ENCODE peak calls at places on chromosomes 2 and 18, in five cellular contexts. One of them, this sample, is unnamed.
A peak's percentile ranks its signal among the peaks of the same experiment; 100 is the strongest.

GRCh38 chr2:172813314-172813888 is 77.8 kb downstream of the RAPGEF4 start:
- DNase-seq in stomach: no peak
- DNase-seq in HepG2: no peak
- DNase-seq in GM12878: no peak
- DNase-seq in ovary: no peak
- DNase-seq in this sample: no peak

GRCh38 chr2:138373993-138374408 is 127.6 kb upstream of the SPOPL start:
- DNase-seq in stomach: no peak
- DNase-seq in HepG2: peak; percentile 58
- DNase-seq in GM12878: peak; percentile 12
- DNase-seq in ovary: no peak
- DNase-seq in this sample: no peak

GRCh38 chr2:26299488-26300092 is 46.4 kb upstream of the SELENOI start:
- DNase-seq in stomach: peak; percentile 41
- DNase-seq in HepG2: peak; percentile 23
- DNase-seq in GM12878: peak; percentile 12
- DNase-seq in ovary: peak; percentile 48
- DNase-seq in this sample: no peak

GRCh38 chr18:48139427-48140347 is 209.2 kb upstream of the SMAD2 start:
- DNase-seq in stomach: peak; percentile 92
- DNase-seq in HepG2: no peak
- DNase-seq in GM12878: no peak
- DNase-seq in ovary: peak; percentile 70
- DNase-seq in this sample: no peak

GRCh38 chr2:215716971-215717370 is 281.1 kb upstream of the FN1 start:
- DNase-seq in stomach: no peak
- DNase-seq in HepG2: no peak
- DNase-seq in GM12878: no peak
- DNase-seq in ovary: no peak
- DNase-seq in this sample: no peak

GRCh38 chr2:18639756-18640453 is 50.5 kb upstream of the NT5C1B start:
- DNase-seq in stomach: no peak
- DNase-seq in HepG2: no peak
- DNase-seq in GM12878: no peak
- DNase-seq in ovary: no peak
- DNase-seq in this sample: no peak

GRCh38 chr2:230863031-230863430 is 1.7 kb upstream of the ITM2C start:
- DNase-seq in stomach: no peak
- DNase-seq in HepG2: no peak
- DNase-seq in GM12878: no peak
- DNase-seq in ovary: no peak
- DNase-seq in this sample: no peak

GRCh38 chr2:186348200-186348599 is 137.9 kb upstream of the ZC3H15 start:
- DNase-seq in stomach: no peak
- DNase-seq in HepG2: no peak
- DNase-seq in GM12878: no peak
- DNase-seq in ovary: no peak
- DNase-seq in this sample: no peak

GRCh38 chr2:54240515-54241219 is 15.4 kb downstream of the TSPYL6 start:
- DNase-seq in stomach: no peak
- DNase-seq in HepG2: no peak
- DNase-seq in GM12878: no peak
- DNase-seq in ovary: no peak
- DNase-seq in this sample: no peak

GRCh38 chr2:96393989-96394761 is 58.6 kb downstream of the NCAPH start:
- DNase-seq in stomach: no peak
- DNase-seq in HepG2: no peak
- DNase-seq in GM12878: no peak
- DNase-seq in ovary: no peak
- DNase-seq in this sample: no peak

GRCh38 chr2:65443509-65444200 is 11.3 kb upstream of the SPRED2 start:
- DNase-seq in stomach: no peak
- DNase-seq in HepG2: no peak
- DNase-seq in GM12878: no peak
- DNase-seq in ovary: no peak
- DNase-seq in this sample: no peak

GRCh38 chr2:145108385-145108784 is 588.5 kb upstream of the ZEB2 start:
- DNase-seq in stomach: no peak
- DNase-seq in HepG2: peak; percentile 5
- DNase-seq in GM12878: no peak
- DNase-seq in ovary: no peak
- DNase-seq in this sample: no peak

GRCh38 chr18:35458677-35459441 is 38.9 kb downstream of the INO80C start:
- DNase-seq in stomach: peak; percentile 55
- DNase-seq in HepG2: peak; percentile 86
- DNase-seq in GM12878: peak; percentile 20
- DNase-seq in ovary: no peak
- DNase-seq in this sample: no peak

GRCh38 chr18:65955747-65956146 is 204.9 kb downstream of the CDH7 start:
- DNase-seq in stomach: no peak
- DNase-seq in HepG2: no peak
- DNase-seq in GM12878: no peak
- DNase-seq in ovary: no peak
- DNase-seq in this sample: no peak

GRCh38 chr18:29307231-29307630 is 1130.3 kb upstream of the CDH2 start:
- DNase-seq in stomach: no peak
- DNase-seq in HepG2: no peak
- DNase-seq in GM12878: no peak
- DNase-seq in ovary: no peak
- DNase-seq in this sample: no peak

GRCh38 chr2:111118455-111119003 is 2.2 kb upstream of the BCL2L11 start:
- DNase-seq in stomach: no peak
- DNase-seq in HepG2: no peak
- DNase-seq in GM12878: no peak
- DNase-seq in ovary: peak; percentile 38
- DNase-seq in this sample: no peak

GRCh38 chr2:111116016-111116746 is 4.5 kb upstream of the BCL2L11 start:
- DNase-seq in stomach: no peak
- DNase-seq in HepG2: no peak
- DNase-seq in GM12878: peak; percentile 74
- DNase-seq in ovary: no peak
- DNase-seq in this sample: no peak

GRCh38 chr2:111116843-111117665 is 3.7 kb upstream of the BCL2L11 start:
- DNase-seq in stomach: peak; percentile 82
- DNase-seq in HepG2: peak; percentile 82
- DNase-seq in GM12878: peak; percentile 46
- DNase-seq in ovary: peak; percentile 78
- DNase-seq in this sample: peak; percentile 91

GRCh38 chr2:111119004-111119846 is 1.5 kb upstream of the BCL2L11 start:
- DNase-seq in stomach: no peak
- DNase-seq in HepG2: no peak
- DNase-seq in GM12878: no peak
- DNase-seq in ovary: peak; percentile 41
- DNase-seq in this sample: no peak

GRCh38 chr2:111117666-111118454 is 2.9 kb upstream of the BCL2L11 start:
- DNase-seq in stomach: peak; percentile 35
- DNase-seq in HepG2: no peak
- DNase-seq in GM12878: no peak
- DNase-seq in ovary: peak; percentile 30
- DNase-seq in this sample: peak; percentile 91
- H3K4me3 ChIP-seq in stomach: peak overlapping the region; percentile 83
- H3K4me3 ChIP-seq in HepG2: peak overlapping the region; percentile 70
- H3K4me3 ChIP-seq in GM12878: no peak overlapping the region
- H3K4me3 ChIP-seq in ovary: peak overlapping the region; percentile 27
- H3K4me3 ChIP-seq in this sample: peak overlapping the region; percentile 83

GRCh38 chr2:28894470-28895188 is at the start of gene WDR43:
- DNase-seq in stomach: peak; percentile 98
- DNase-seq in HepG2: peak; percentile 99
- DNase-seq in GM12878: peak; percentile 94
- DNase-seq in ovary: peak; percentile 97
- DNase-seq in this sample: peak; percentile 98
- TF ChIP-seq EP300 in stomach: no peak
- TF ChIP-seq EP300 in HepG2: peak; percentile 15
- TF ChIP-seq EP300 in GM12878: peak; percentile 32
- TF ChIP-seq EP300 in ovary: no peak
- TF ChIP-seq EP300 in this sample: no peak

GRCh38 chr2:190603374-190603773 is 45.5 kb upstream of the NAB1 start:
- DNase-seq in stomach: no peak
- DNase-seq in HepG2: no peak
- DNase-seq in GM12878: no peak
- DNase-seq in ovary: no peak
- DNase-seq in this sample: peak; percentile 74

GRCh38 chr2:190607014-190607597 is 41.8 kb upstream of the NAB1 start:
- DNase-seq in stomach: no peak
- DNase-seq in HepG2: no peak
- DNase-seq in GM12878: no peak
- DNase-seq in ovary: no peak
- DNase-seq in this sample: peak; percentile 53

GRCh38 chr2:190607657-190608357 is 41.1 kb upstream of the NAB1 start:
- DNase-seq in stomach: no peak
- DNase-seq in HepG2: no peak
- DNase-seq in GM12878: no peak
- DNase-seq in ovary: no peak
- DNase-seq in this sample: peak; percentile 45
- H3K4me3 ChIP-seq in stomach: no peak overlapping the region
- H3K4me3 ChIP-seq in HepG2: no peak overlapping the region
- H3K4me3 ChIP-seq in GM12878: no peak overlapping the region
- H3K4me3 ChIP-seq in ovary: no peak overlapping the region
- H3K4me3 ChIP-seq in this sample: no peak overlapping the region

GRCh38 chr2:232519581-232519980 is 607 bp upstream of the PRSS56 start:
- DNase-seq in stomach: no peak
- DNase-seq in HepG2: no peak
- DNase-seq in GM12878: no peak
- DNase-seq in ovary: no peak
- DNase-seq in this sample: no peak
- TF ChIP-seq EP300 in stomach: no peak
- TF ChIP-seq EP300 in HepG2: no peak
- TF ChIP-seq EP300 in GM12878: no peak
- TF ChIP-seq EP300 in ovary: no peak
- TF ChIP-seq EP300 in this sample: no peak

DNA sequence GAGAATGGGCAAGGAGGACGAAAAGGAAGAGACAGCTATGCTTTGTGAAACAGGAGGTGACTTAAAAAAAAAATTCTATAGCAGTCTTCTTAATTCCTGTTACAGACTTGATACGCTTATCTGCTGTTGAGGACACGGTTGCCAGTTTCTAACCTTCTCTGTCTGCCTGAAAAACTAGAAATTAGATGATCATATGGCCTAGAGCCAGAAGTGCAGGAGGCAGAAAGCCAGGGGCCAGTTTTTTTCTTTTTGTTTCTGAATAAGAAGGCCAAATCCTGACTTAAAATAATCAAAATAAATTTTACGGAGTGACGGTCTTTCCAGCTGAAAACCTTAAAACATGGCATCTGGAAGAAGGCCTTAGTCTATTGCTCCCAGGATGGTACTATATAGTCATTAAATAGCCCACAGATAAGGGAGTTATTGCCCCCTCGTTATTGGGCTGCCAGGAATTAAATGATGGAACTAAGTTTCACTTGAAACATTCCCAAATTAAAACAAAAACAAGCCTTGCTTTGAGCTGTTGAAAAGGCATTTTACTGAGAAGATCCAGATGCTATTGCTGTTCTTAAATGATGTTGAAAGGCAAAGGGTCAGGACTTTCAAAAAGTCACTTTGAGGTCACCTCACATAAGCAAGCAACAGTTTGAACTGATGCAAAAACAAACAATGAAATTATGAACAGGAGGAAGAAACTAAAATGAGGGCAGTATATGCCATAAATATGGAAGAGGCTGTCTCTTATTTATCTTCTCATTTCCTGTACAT is 1.9 kb upstream of the AMMECR1L start:
- DNase-seq in stomach: no peak
- DNase-seq in HepG2: no peak
- DNase-seq in GM12878: no peak
- DNase-seq in ovary: peak; percentile 50
- DNase-seq in this sample: no peak
- H3K4me3 ChIP-seq in stomach: peak overlapping the region; percentile 59
- H3K4me3 ChIP-seq in HepG2: peak overlapping the region; percentile 49
- H3K4me3 ChIP-seq in GM12878: peak overlapping the region; percentile 70
- H3K4me3 ChIP-seq in ovary: peak overlapping the region; percentile 65
- H3K4me3 ChIP-seq in this sample: peak overlapping the region; percentile 72

GRCh38 chr2:189516546-189516945 is 64.0 kb downstream of the SLC40A1 start:
- DNase-seq in stomach: no peak
- DNase-seq in HepG2: no peak
- DNase-seq in GM12878: no peak
- DNase-seq in ovary: no peak
- DNase-seq in this sample: no peak
- TF ChIP-seq EP300 in stomach: no peak
- TF ChIP-seq EP300 in HepG2: no peak
- TF ChIP-seq EP300 in GM12878: no peak
- TF ChIP-seq EP300 in ovary: no peak
- TF ChIP-seq EP300 in this sample: no peak

GRCh38 chr2:176118606-176119370 is 2.2 kb downstream of the HOXD10 start:
- DNase-seq in stomach: no peak
- DNase-seq in HepG2: peak; percentile 54
- DNase-seq in GM12878: no peak
- DNase-seq in ovary: peak; percentile 15
- DNase-seq in this sample: no peak
- H3K4me3 ChIP-seq in stomach: no peak overlapping the region
- H3K4me3 ChIP-seq in HepG2: no peak overlapping the region
- H3K4me3 ChIP-seq in GM12878: peak overlapping the region; percentile 7
- H3K4me3 ChIP-seq in ovary: peak overlapping the region; percentile 43
- H3K4me3 ChIP-seq in this sample: no peak overlapping the region

DNA sequence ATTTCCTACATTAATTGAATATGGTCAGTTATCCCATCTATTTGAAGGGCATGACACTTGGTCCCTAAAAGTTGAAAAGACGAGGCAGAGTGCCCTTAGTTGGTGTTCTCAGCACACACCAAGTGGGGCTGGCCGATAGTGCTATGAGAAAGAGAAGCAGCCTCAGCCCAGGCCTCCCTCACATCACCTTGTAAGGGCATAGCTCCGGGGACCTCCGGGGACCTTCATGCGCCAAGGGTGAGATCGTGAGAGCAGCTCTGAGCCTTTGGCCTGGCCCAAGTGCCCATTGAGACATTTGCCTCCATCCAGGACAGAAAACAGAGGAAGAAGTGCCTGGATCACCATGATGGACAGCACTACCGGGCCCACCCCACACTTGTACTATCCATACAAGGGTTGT is 244.3 kb upstream of the COPS8 start:
- DNase-seq in stomach: no peak
- DNase-seq in HepG2: no peak
- DNase-seq in GM12878: no peak
- DNase-seq in ovary: no peak
- DNase-seq in this sample: no peak
- TF ChIP-seq EP300 in stomach: no peak
- TF ChIP-seq EP300 in HepG2: no peak
- TF ChIP-seq EP300 in GM12878: no peak
- TF ChIP-seq EP300 in ovary: no peak
- TF ChIP-seq EP300 in this sample: no peak

GRCh38 chr18:37566479-37567060 is 972 bp upstream of the CELF4 start:
- DNase-seq in stomach: no peak
- DNase-seq in HepG2: no peak
- DNase-seq in GM12878: no peak
- DNase-seq in ovary: no peak
- DNase-seq in this sample: no peak

GRCh38 chr18:37564796-37565137 is 831 bp downstream of the CELF4 start:
- DNase-seq in stomach: peak; percentile 42
- DNase-seq in HepG2: no peak
- DNase-seq in GM12878: no peak
- DNase-seq in ovary: peak; percentile 78
- DNase-seq in this sample: no peak

GRCh38 chr18:37565138-37565984 is at the start of gene CELF4:
- DNase-seq in stomach: no peak
- DNase-seq in HepG2: no peak
- DNase-seq in GM12878: no peak
- DNase-seq in ovary: no peak
- DNase-seq in this sample: no peak

GRCh38 chr18:37567061-37567993 is 1.7 kb upstream of the CELF4 start:
- DNase-seq in stomach: no peak
- DNase-seq in HepG2: no peak
- DNase-seq in GM12878: no peak
- DNase-seq in ovary: no peak
- DNase-seq in this sample: no peak

GRCh38 chr18:37565985-37566478 is 434 bp upstream of the CELF4 start:
- DNase-seq in stomach: peak; percentile 33
- DNase-seq in HepG2: no peak
- DNase-seq in GM12878: no peak
- DNase-seq in ovary: peak; percentile 53
- DNase-seq in this sample: no peak
- H3K4me3 ChIP-seq in stomach: peak overlapping the region; percentile 64
- H3K4me3 ChIP-seq in HepG2: no peak overlapping the region
- H3K4me3 ChIP-seq in GM12878: no peak overlapping the region
- H3K4me3 ChIP-seq in ovary: peak overlapping the region; percentile 33
- H3K4me3 ChIP-seq in this sample: peak overlapping the region; percentile 57